ENCODE peak calls at places on chromosomes 5 and 9, in four cellular contexts. One of them, this sample, is unnamed.

GRCh38 chr5:82885657-82886389 is 191.4 kb downstream of the TMEM167A start:
- DNase-seq in tibial nerve: no peak
- DNase-seq in hypothalamus: no peak
- DNase-seq in posterior vena cava: no peak
- DNase-seq in this sample: no peak

GRCh38 chr5:149240354-149240998 is 31.2 kb upstream of the AFAP1L1 start:
- DNase-seq in tibial nerve: no peak
- DNase-seq in hypothalamus: no peak
- DNase-seq in posterior vena cava: peak
- DNase-seq in this sample: peak

GRCh38 chr5:80346055-80346454 is 26.3 kb downstream of the SPZ1 start:
- DNase-seq in tibial nerve: no peak
- DNase-seq in hypothalamus: no peak
- DNase-seq in posterior vena cava: no peak
- DNase-seq in this sample: peak

GRCh38 chr5:43694027-43694426 is 91.0 kb downstream of the NNT start:
- DNase-seq in tibial nerve: no peak
- DNase-seq in hypothalamus: no peak
- DNase-seq in posterior vena cava: no peak
- DNase-seq in this sample: no peak

GRCh38 chr5:137141779-137142178 is 357.3 kb downstream of the SPOCK1 start:
- DNase-seq in tibial nerve: no peak
- DNase-seq in hypothalamus: no peak
- DNase-seq in posterior vena cava: no peak
- DNase-seq in this sample: no peak

GRCh38 chr5:151745071-151745705 is 13.2 kb downstream of the ATOX1 start:
- DNase-seq in tibial nerve: peak
- DNase-seq in hypothalamus: peak
- DNase-seq in posterior vena cava: no peak
- DNase-seq in this sample: peak

GRCh38 chr9:75088646-75089368 is 493 bp downstream of the OSTF1 start:
- DNase-seq in tibial nerve: peak
- DNase-seq in hypothalamus: no peak
- DNase-seq in posterior vena cava: peak
- DNase-seq in this sample: no peak

GRCh38 chr5:15254607-15255006 is 245.4 kb upstream of the FBXL7 start:
- DNase-seq in tibial nerve: no peak
- DNase-seq in hypothalamus: no peak
- DNase-seq in posterior vena cava: no peak
- DNase-seq in this sample: no peak

GRCh38 chr5:106303911-106304310 is 1366.8 kb downstream of the EFNA5 start:
- DNase-seq in tibial nerve: no peak
- DNase-seq in hypothalamus: no peak
- DNase-seq in posterior vena cava: no peak
- DNase-seq in this sample: no peak

GRCh38 chr5:58773744-58774441 is 191.0 kb downstream of the RAB3C start:
- DNase-seq in tibial nerve: no peak
- DNase-seq in hypothalamus: peak
- DNase-seq in posterior vena cava: no peak
- DNase-seq in this sample: no peak

GRCh38 chr5:68565427-68565826 is 349.9 kb downstream of the PIK3R1 start:
- DNase-seq in tibial nerve: no peak
- DNase-seq in hypothalamus: no peak
- DNase-seq in posterior vena cava: no peak
- DNase-seq in this sample: no peak

GRCh38 chr5:84474126-84474525 is 89.4 kb upstream of the EDIL3 start:
- DNase-seq in tibial nerve: no peak
- DNase-seq in hypothalamus: no peak
- DNase-seq in posterior vena cava: no peak
- DNase-seq in this sample: no peak

GRCh38 chr9:84791608-84792007 is 122.1 kb downstream of the NTRK2 start:
- DNase-seq in tibial nerve: no peak
- DNase-seq in hypothalamus: no peak
- DNase-seq in posterior vena cava: no peak
- DNase-seq in this sample: no peak

GRCh38 chr9:33263131-33263935 is 1.2 kb downstream of the BAG1 start:
- DNase-seq in tibial nerve: no peak
- DNase-seq in hypothalamus: peak
- DNase-seq in posterior vena cava: no peak
- DNase-seq in this sample: peak

GRCh38 chr5:172534229-172535169 is 80.2 kb upstream of the SH3PXD2B start:
- DNase-seq in tibial nerve: no peak
- DNase-seq in hypothalamus: no peak
- DNase-seq in posterior vena cava: peak
- DNase-seq in this sample: no peak

GRCh38 chr9:84322830-84323229 is 17.7 kb downstream of the SLC28A3 start:
- DNase-seq in tibial nerve: no peak
- DNase-seq in hypothalamus: no peak
- DNase-seq in posterior vena cava: no peak
- DNase-seq in this sample: no peak

GRCh38 chr9:15293727-15294405 is 13.2 kb downstream of the TTC39B start:
- DNase-seq in tibial nerve: no peak
- DNase-seq in hypothalamus: no peak
- DNase-seq in posterior vena cava: no peak
- DNase-seq in this sample: peak

GRCh38 chr5:132877938-132878337 is 4.5 kb downstream of the LEAP2 start:
- DNase-seq in tibial nerve: no peak
- DNase-seq in hypothalamus: no peak
- DNase-seq in posterior vena cava: no peak
- DNase-seq in this sample: no peak

GRCh38 chr9:94919376-94920098 is 193.0 kb downstream of the AOPEP start:
- DNase-seq in tibial nerve: no peak
- DNase-seq in hypothalamus: no peak
- DNase-seq in posterior vena cava: no peak
- DNase-seq in this sample: no peak

GRCh38 chr9:18629136-18629535 is 155.2 kb downstream of the ADAMTSL1 start:
- DNase-seq in tibial nerve: no peak
- DNase-seq in hypothalamus: no peak
- DNase-seq in posterior vena cava: no peak
- DNase-seq in this sample: no peak

GRCh38 chr5:137212471-137212870 is 286.7 kb downstream of the SPOCK1 start:
- DNase-seq in tibial nerve: no peak
- DNase-seq in hypothalamus: no peak
- DNase-seq in posterior vena cava: no peak
- DNase-seq in this sample: no peak

GRCh38 chr5:31671339-31671741 is 32.4 kb downstream of the PDZD2 start:
- DNase-seq in tibial nerve: no peak
- DNase-seq in hypothalamus: peak
- DNase-seq in posterior vena cava: no peak
- DNase-seq in this sample: no peak

GRCh38 chr9:136055715-136056545 is 39.2 kb downstream of the NACC2 start:
- DNase-seq in tibial nerve: no peak
- DNase-seq in hypothalamus: no peak
- DNase-seq in posterior vena cava: no peak
- DNase-seq in this sample: no peak

GRCh38 chr5:172299916-172300439 is 16.4 kb upstream of the UBTD2 start:
- DNase-seq in tibial nerve: no peak
- DNase-seq in hypothalamus: no peak
- DNase-seq in posterior vena cava: no peak
- DNase-seq in this sample: no peak

GRCh38 chr9:133135193-133135745 is 14.2 kb upstream of the RALGDS start:
- DNase-seq in tibial nerve: no peak
- DNase-seq in hypothalamus: no peak
- DNase-seq in posterior vena cava: peak
- DNase-seq in this sample: peak

GRCh38 chr5:143338658-143339366 is 64.7 kb downstream of the NR3C1 start:
- DNase-seq in tibial nerve: no peak
- DNase-seq in hypothalamus: no peak
- DNase-seq in posterior vena cava: no peak
- DNase-seq in this sample: no peak

GRCh38 chr9:132485454-132485853 is 75.4 kb downstream of the CFAP77 start:
- DNase-seq in tibial nerve: no peak
- DNase-seq in hypothalamus: no peak
- DNase-seq in posterior vena cava: peak
- DNase-seq in this sample: no peak

GRCh38 chr5:113187879-113188278 is 211.3 kb downstream of the DCP2 start:
- DNase-seq in tibial nerve: no peak
- DNase-seq in hypothalamus: no peak
- DNase-seq in posterior vena cava: no peak
- DNase-seq in this sample: no peak

GRCh38 chr5:98638701-98639100 is 134.8 kb upstream of the RGMB start:
- DNase-seq in tibial nerve: no peak
- DNase-seq in hypothalamus: no peak
- DNase-seq in posterior vena cava: no peak
- DNase-seq in this sample: no peak

GRCh38 chr5:110956280-110956912 is 115.1 kb upstream of the TSLP start:
- DNase-seq in tibial nerve: no peak
- DNase-seq in hypothalamus: no peak
- DNase-seq in posterior vena cava: peak
- DNase-seq in this sample: no peak

GRCh38 chr5:22852807-22853670 is at the start of gene CDH12:
- DNase-seq in tibial nerve: no peak
- DNase-seq in hypothalamus: no peak
- DNase-seq in posterior vena cava: no peak
- DNase-seq in this sample: no peak

GRCh38 chr5:150263801-150264621 is 25.6 kb downstream of the CAMK2A start:
- DNase-seq in tibial nerve: peak
- DNase-seq in hypothalamus: no peak
- DNase-seq in posterior vena cava: no peak
- DNase-seq in this sample: no peak

GRCh38 chr5:148205044-148205813 is 2.4 kb downstream of the SPINK6 start:
- DNase-seq in tibial nerve: no peak
- DNase-seq in hypothalamus: no peak
- DNase-seq in posterior vena cava: no peak
- DNase-seq in this sample: no peak

GRCh38 chr9:134245179-134245578 is 80.8 kb upstream of the RNU6ATAC start:
- DNase-seq in tibial nerve: no peak
- DNase-seq in hypothalamus: no peak
- DNase-seq in posterior vena cava: no peak
- DNase-seq in this sample: no peak